ENCODE peak calls at places on chromosomes 7 and 10, in seven cellular contexts. V is neuronal stem cell, I is trophoblast cell, Y is IMR-90, Z is mesenchymal stem cell, U is mesendoderm, W is H9. R is an unnamed sample.

GRCh38 chr7:100674441-100675407 is 1.2 kb downstream of the GNB2 start:
- DNase-seq in V (no peak), I (no peak), Y (no peak), Z (peak), U (peak), W (no peak), R (no peak)

GRCh38 chr10:84876116-84876999 is 548.0 kb downstream of the CCSER2 start:
- DNase-seq in V (no peak), I (no peak), Y (no peak), Z (no peak), U (no peak), W (no peak), R (no peak)

GRCh38 chr7:15309891-15310290 is 251.9 kb downstream of the AGMO start:
- DNase-seq in V (no peak), I (no peak), Y (peak), Z (no peak), U (no peak), W (no peak), R (no peak)

GRCh38 chr7:45151131-45151684 is 6.4 kb upstream of the RAMP3 start:
- DNase-seq in V (no peak), I (no peak), Y (no peak), Z (no peak), U (no peak), W (peak), R (no peak)

GRCh38 chr10:93403741-93404354 is 78.3 kb downstream of the MYOF start:
- DNase-seq in V (no peak), I (peak), Y (no peak), Z (no peak), U (no peak), W (no peak), R (no peak)

GRCh38 chr10:15457382-15457781 is 86.3 kb upstream of the FAM171A1 start:
- DNase-seq in V (no peak), I (no peak), Y (no peak), Z (no peak), U (peak), W (no peak), R (no peak)

GRCh38 chr10:107579970-107580369 is 415.5 kb upstream of the SORCS1 start:
- DNase-seq in V (no peak), I (no peak), Y (no peak), Z (no peak), U (no peak), W (no peak), R (no peak)

GRCh38 chr7:117381357-117381756 is 45.9 kb downstream of the ASZ1 start:
- DNase-seq in V (no peak), I (no peak), Y (no peak), Z (no peak), U (no peak), W (no peak), R (no peak)

GRCh38 chr7:155448632-155449007 is 9.3 kb upstream of the EN2 start:
- DNase-seq in V (peak), I (no peak), Y (no peak), Z (no peak), U (peak), W (no peak), R (no peak)

GRCh38 chr7:102875700-102876192 is 37.1 kb upstream of the LRRC17 start:
- DNase-seq in V (no peak), I (peak), Y (peak), Z (peak), U (peak), W (no peak), R (no peak)

GRCh38 chr10:4725917-4726606 is 99.9 kb upstream of the AKR1E2 start:
- DNase-seq in V (no peak), I (peak), Y (peak), Z (peak), U (no peak), W (no peak), R (no peak)

GRCh38 chr10:100729877-100730738 is 15.3 kb upstream of the PAX2 start:
- DNase-seq in V (no peak), I (no peak), Y (no peak), Z (no peak), U (no peak), W (no peak), R (peak)

GRCh38 chr7:102412548-102412947 is 16.4 kb downstream of the PRKRIP1 start:
- DNase-seq in V (no peak), I (no peak), Y (peak), Z (peak), U (peak), W (peak), R (peak)

GRCh38 chr10:5576154-5576748 is 51.5 kb downstream of the CALML3 start:
- DNase-seq in V (no peak), I (no peak), Y (no peak), Z (no peak), U (no peak), W (no peak), R (no peak)

GRCh38 chr7:129264534-129264933 is 39.7 kb downstream of the AHCYL2 start:
- DNase-seq in V (no peak), I (no peak), Y (no peak), Z (no peak), U (no peak), W (no peak), R (no peak)

GRCh38 chr7:91348686-91349085 is 84.5 kb downstream of the FZD1 start:
- DNase-seq in V (no peak), I (no peak), Y (peak), Z (peak), U (peak), W (no peak), R (no peak)

GRCh38 chr10:49653530-49653929 is 25.9 kb upstream of the C10orf53 start:
- DNase-seq in V (no peak), I (no peak), Y (no peak), Z (no peak), U (no peak), W (no peak), R (no peak)

GRCh38 chr7:152710134-152710404 is 34.1 kb upstream of the XRCC2 start:
- DNase-seq in V (no peak), I (no peak), Y (no peak), Z (no peak), U (no peak), W (no peak), R (no peak)

GRCh38 chr10:3500408-3500856 is 284.6 kb downstream of the KLF6 start:
- DNase-seq in V (peak), I (peak), Y (peak), Z (peak), U (peak), W (peak), R (no peak)

GRCh38 chr10:132925614-132926013 is 16.8 kb downstream of the CFAP46 start:
- DNase-seq in V (no peak), I (no peak), Y (no peak), Z (no peak), U (no peak), W (no peak), R (no peak)
- H2BK120ac ChIP-seq in V (no peak), I (no peak), Y (no peak), Z (no peak), U (no peak), W (no peak), R (no peak)

DNA sequence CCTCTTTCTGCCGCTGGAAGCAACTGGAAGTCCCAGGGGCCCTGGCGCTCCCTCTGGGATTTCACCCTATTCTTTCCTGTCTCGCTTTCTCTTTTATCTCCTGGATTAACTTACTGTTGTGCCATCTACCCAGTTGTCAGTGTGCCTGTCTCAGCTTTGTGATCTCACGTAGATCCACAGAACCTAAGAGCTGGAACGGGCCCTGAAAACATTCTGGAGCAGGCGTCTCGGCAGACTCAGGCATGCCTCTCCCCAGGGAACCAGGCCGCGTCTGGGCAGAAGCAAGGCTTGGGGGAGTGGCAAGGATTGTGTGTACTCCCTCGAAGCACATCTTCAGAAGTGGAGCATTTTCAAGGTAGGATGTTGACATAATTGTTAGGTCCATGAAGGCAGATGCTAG is 87.2 kb downstream of the KCNMA1 start:
- DNase-seq in V (no peak), I (no peak), Y (no peak), Z (no peak), U (no peak), W (no peak), R (no peak)
- H2BK120ac ChIP-seq in V (no peak), I (no peak), Y (no peak), Z (no peak), U (no peak), W (no peak), R (no peak)

GRCh38 chr10:35096312-35096711 is 6.2 kb upstream of the CUL2 start:
- DNase-seq in V (no peak), I (no peak), Y (no peak), Z (no peak), U (no peak), W (no peak), R (no peak)

GRCh38 chr10:35091994-35092393 is 1.9 kb upstream of the CUL2 start:
- DNase-seq in V (no peak), I (no peak), Y (no peak), Z (no peak), U (no peak), W (no peak), R (no peak)

GRCh38 chr10:35092851-35093250 is 2.7 kb upstream of the CUL2 start:
- DNase-seq in V (no peak), I (peak), Y (no peak), Z (no peak), U (no peak), W (no peak), R (no peak)

DNA sequence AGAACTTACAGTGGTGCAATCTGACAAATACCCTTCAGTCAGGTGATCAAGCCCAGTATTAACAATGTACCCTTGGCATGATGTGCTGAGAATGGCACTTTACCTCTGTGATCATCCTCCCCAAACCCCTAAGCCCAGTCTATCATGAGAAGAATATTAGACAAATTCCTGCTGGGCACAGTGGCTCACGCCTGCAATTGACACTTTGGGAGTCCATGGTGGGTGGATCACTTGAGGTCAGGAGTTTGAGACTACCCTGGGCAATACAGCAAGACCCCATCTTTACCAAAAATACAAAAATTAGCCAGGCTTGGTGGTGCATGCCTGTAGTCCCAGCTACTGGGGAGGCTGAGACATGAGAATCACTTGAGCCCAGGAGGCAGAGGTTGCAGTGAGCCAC is 7.4 kb upstream of the CUL2 start:
- DNase-seq in V (no peak), I (no peak), Y (no peak), Z (no peak), U (no peak), W (no peak), R (no peak)
- H2BK120ac ChIP-seq in V (no peak), I (peak), Y (no peak), Z (no peak), U (no peak), W (no peak), R (no peak)

DNA sequence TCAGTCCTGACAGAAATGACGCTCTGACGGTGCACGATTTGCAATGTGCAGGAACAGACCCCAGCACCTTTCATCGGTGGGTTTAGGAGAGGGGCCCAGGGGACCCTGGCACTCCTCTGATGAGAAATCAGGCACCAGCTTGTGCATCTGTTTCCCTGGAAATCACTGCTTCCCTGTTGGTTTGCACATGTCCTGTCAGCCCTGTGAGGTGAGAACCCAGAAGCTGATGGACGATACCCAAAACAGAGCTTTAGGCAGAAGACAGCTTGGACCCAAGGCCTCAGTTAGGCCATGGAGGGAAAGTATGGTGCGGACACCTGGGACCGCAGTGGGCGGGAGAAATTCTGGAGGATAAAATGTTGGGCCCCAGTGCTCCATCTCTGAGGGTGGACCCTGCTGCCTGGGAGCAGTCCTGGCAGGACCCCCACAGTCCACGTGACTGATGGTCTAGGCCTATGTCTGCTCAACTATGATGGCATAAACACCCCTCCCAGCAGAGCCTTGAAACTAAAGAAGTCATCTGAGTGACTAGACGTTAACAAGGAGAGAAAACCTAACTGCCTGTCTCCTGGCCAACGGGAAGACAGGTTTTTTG is 242.8 kb downstream of the PTPRN2 start:
- DNase-seq in V (no peak), I (no peak), Y (no peak), Z (no peak), U (no peak), W (no peak), R (no peak)
- H2BK120ac ChIP-seq in V (no peak), I (no peak), Y (no peak), Z (no peak), U (no peak), W (no peak), R (no peak)